ENCODE peak calls at places on chromosomes 4 and X, in six cellular contexts. H is GM12892, J is GM12878, K is H1, L is K562, A is HepG2. Y is an unnamed sample.

GRCh38 chr4:972651-973424 is 531 bp downstream of the DGKQ start:
- DNase-seq in H (peak; percentile 66), J (no peak), K (no peak), L (peak; percentile 75), A (no peak), Y (peak; percentile 77)

GRCh38 chrX:69535661-69536060 is 31.5 kb downstream of the NALF2 start:
- DNase-seq in H (no peak), J (no peak), K (no peak), L (no peak), A (no peak), Y (no peak)

GRCh38 chrX:13092455-13092941 is 48.1 kb upstream of the FAM9C start:
- DNase-seq in H (no peak), J (peak; percentile 95), K (no peak), L (no peak), A (no peak), Y (no peak)

GRCh38 chr4:56641494-56642051 is 39.5 kb downstream of the HOPX start:
- DNase-seq in H (no peak), J (no peak), K (no peak), L (no peak), A (no peak), Y (no peak)

GRCh38 chrX:55624403-55624802 is 1.2 kb downstream of the FOXR2 start:
- DNase-seq in H (no peak), J (no peak), K (no peak), L (no peak), A (no peak), Y (no peak)

GRCh38 chrX:21666252-21666651 is 8.1 kb upstream of the KLHL34 start:
- DNase-seq in H (no peak), J (no peak), K (no peak), L (no peak), A (no peak), Y (no peak)

GRCh38 chr4:24260922-24261581 is 323.3 kb downstream of the DHX15 start:
- DNase-seq in H (no peak), J (no peak), K (no peak), L (no peak), A (no peak), Y (no peak)

GRCh38 chr4:159077702-159078495 is 25.0 kb upstream of the RAPGEF2 start:
- DNase-seq in H (peak; percentile 29), J (peak; percentile 77), K (no peak), L (no peak), A (peak; percentile 32), Y (peak; percentile 35)

GRCh38 chr4:10521386-10521785 is 64.2 kb upstream of the ZNF518B start:
- DNase-seq in H (no peak), J (no peak), K (no peak), L (no peak), A (no peak), Y (no peak)

GRCh38 chr4:27931584-27931983 is 1070.9 kb downstream of the STIM2 start:
- DNase-seq in H (no peak), J (no peak), K (no peak), L (no peak), A (no peak), Y (no peak)
- TF ChIP-seq POLR2AphosphoS5 in H (no peak), J (no peak), K (no peak), L (no peak), A (no peak), Y (no peak)

GRCh38 chrX:49187028-49187394 is 838 bp upstream of the PRICKLE3 start:
- DNase-seq in H (no peak), J (no peak), K (no peak), L (no peak), A (no peak), Y (no peak)

GRCh38 chrX:49184294-49185061 is 1.7 kb downstream of the PRICKLE3 start:
- DNase-seq in H (no peak), J (no peak), K (peak; percentile 81), L (peak; percentile 74), A (no peak), Y (no peak)

GRCh38 chrX:49187526-49187925 is 1.4 kb upstream of the PRICKLE3 start:
- DNase-seq in H (no peak), J (no peak), K (no peak), L (no peak), A (no peak), Y (no peak)

GRCh38 chrX:49185062-49185394 is 1.1 kb downstream of the PRICKLE3 start:
- DNase-seq in H (no peak), J (no peak), K (no peak), L (no peak), A (no peak), Y (no peak)

GRCh38 chrX:49186125-49187027 is at the start of gene PRICKLE3:
- DNase-seq in H (peak; percentile 73), J (no peak), K (no peak), L (peak; percentile 73), A (peak; percentile 61), Y (peak; percentile 74)
- TF ChIP-seq POLR2A in H (peak; percentile 66), J (peak; percentile 85), K (no peak), L (peak; percentile 79), A (peak; percentile 75), Y (peak; percentile 28)

GRCh38 chrX:118534716-118535493 is 39.3 kb downstream of the DOCK11 start:
- DNase-seq in H (no peak), J (no peak), K (no peak), L (no peak), A (no peak), Y (no peak)
- TF ChIP-seq TAF1 in H (no peak), J (no peak), K (no peak), L (no peak), A (no peak), Y (no peak)

GRCh38 chr4:166324321-166324720 is 451.3 kb downstream of the TLL1 start:
- DNase-seq in H (no peak), J (no peak), K (no peak), L (no peak), A (peak; percentile 38), Y (no peak)
- TF ChIP-seq POLR2AphosphoS5 in H (no peak), J (no peak), K (no peak), L (no peak), A (no peak), Y (no peak)

GRCh38 chr4:151099226-151099975 is at the start of gene RPS3A:
- DNase-seq in H (peak; percentile 74), J (peak; percentile 97), K (peak; percentile 96), L (peak; percentile 82), A (peak; percentile 94), Y (peak; percentile 73)
- TF ChIP-seq POLR2A in H (peak; percentile 99), J (peak; percentile 100), K (peak; percentile 99), L (peak; percentile 100), A (peak; percentile 96), Y (peak; percentile 99)

DNA sequence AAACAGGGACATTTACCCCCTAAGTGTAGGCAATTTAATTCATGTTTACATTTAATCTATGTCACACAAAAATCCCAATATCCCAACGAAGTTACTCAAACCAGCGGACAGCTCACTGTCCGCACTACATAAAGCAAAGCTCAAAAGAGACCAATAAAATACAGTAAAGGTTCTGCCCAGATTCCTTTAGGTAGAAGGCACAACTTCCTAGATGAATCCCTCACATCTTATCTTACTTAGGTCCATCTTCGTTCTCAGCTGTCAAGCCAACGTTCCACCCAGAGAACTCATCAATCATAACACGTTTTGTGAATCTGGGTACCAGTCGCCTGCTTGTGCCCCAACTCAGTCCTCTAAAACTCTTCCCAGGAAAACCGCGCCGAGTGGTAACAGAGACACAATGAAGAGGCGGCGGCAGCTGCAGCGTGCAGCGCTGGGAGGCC is 1.7 kb downstream of the HNRNPDL start:
- DNase-seq in H (no peak), J (no peak), K (no peak), L (no peak), A (no peak), Y (no peak)
- TF ChIP-seq TAF1 in H (no peak), J (no peak), K (no peak), L (no peak), A (no peak), Y (no peak)

GRCh38 chr4:169070071-169070894 is 60.2 kb upstream of the CBR4 start:
- DNase-seq in H (no peak), J (no peak), K (peak; percentile 69), L (no peak), A (peak; percentile 35), Y (no peak)
- TF ChIP-seq POLR2AphosphoS5 in H (no peak), J (no peak), K (no peak), L (no peak), A (no peak), Y (no peak)

GRCh38 chr4:83316459-83317170 is 18.0 kb downstream of the HPSE start:
- DNase-seq in H (no peak), J (no peak), K (no peak), L (no peak), A (no peak), Y (no peak)
- TF ChIP-seq POLR2A in H (no peak), J (no peak), K (no peak), L (no peak), A (no peak), Y (no peak)

DNA sequence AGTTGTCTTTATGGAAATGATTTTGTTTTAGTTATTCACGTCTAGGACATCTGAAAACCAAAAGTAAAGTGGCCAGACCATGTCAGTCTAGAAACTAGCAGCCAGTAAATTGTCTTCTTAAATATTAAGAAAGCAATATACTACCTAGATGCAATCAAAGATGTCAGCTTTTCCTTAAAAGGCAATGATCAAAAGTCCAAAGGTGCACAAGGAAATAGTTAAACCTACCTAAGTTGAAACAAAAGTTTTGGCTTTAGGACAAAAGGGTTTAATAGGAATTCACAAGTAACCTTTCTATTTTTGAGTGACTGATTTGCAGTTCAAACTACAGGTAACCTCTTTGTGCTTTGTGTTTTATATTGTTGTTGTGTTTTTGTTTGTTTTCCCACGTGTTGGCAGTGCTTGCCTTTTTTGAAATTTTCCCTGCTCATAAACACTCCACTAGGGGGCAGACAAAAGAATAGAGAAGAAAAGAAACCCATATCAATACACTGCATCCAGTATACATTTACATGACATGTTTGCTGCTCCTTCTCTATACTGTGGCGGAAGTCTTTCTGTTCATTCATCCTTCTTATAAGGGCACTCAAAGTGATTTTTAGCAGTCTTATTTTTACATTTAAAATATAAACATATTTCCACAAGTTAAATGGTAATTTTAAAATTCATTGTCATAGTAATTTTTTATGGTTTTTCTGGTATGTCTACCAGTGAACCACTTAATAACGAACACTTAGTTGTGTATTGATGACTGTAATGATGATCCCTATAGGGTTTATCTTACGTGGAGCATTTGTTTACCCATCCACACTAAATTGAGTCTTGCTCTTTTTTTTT is 62.7 kb downstream of the GAB1 start:
- DNase-seq in H (no peak), J (no peak), K (no peak), L (peak; percentile 26), A (peak; percentile 39), Y (no peak)
- TF ChIP-seq TAF1 in H (no peak), J (no peak), K (no peak), L (no peak), A (no peak), Y (no peak)